ENCODE peak calls at places on chromosomes 7 and 10, in ten cellular contexts. C is stimulated activated CD4-positive, alpha-beta T cell treated with anti-CD3 and anti-CD28 coated beads, Interleukin-1b, Interleukin-23, amount 100 ng/mL, for 1 hour; E is SW 1271; J is GM10248; N is stimulated activated CD8-positive, alpha-beta memory T cell treated with anti-CD3 and anti-CD28 coated beads, Interleukin-12 subunit alpha, Interleukin-12 subunit beta, amount 100 ng/mL, for 4 hours; K is activated T-cell treated with anti-CD3 and anti-CD28 coated beads for 1 hour; T is D341Med; M is NCI-H187 treated with DMSO at 0.1 percent for 48 hours; S is neural progenitor cell; G is posterior vena cava. U is an unnamed sample.

GRCh38 chr10:59240581-59241183 is 64.2 kb downstream of the PHYHIPL start:
- DNase-seq in C (no peak), E (peak), J (no peak), N (no peak), K (no peak), T (peak), M (no peak), S (peak), G (no peak), U (no peak)

GRCh38 chr7:26326211-26326610 is 34.5 kb downstream of the SNX10 start:
- DNase-seq in C (no peak), E (no peak), J (no peak), N (no peak), K (no peak), T (no peak), M (no peak), S (no peak), G (no peak), U (no peak)

GRCh38 chr10:6918305-6918704 is 338.2 kb upstream of the PRKCQ start:
- DNase-seq in C (peak), E (no peak), J (peak), N (peak), K (peak), T (no peak), M (no peak), S (peak), G (no peak), U (no peak)

GRCh38 chr7:24926623-24927539 is 53.1 kb downstream of the OSBPL3 start:
- DNase-seq in C (no peak), E (no peak), J (no peak), N (no peak), K (no peak), T (no peak), M (no peak), S (no peak), G (no peak), U (no peak)

GRCh38 chr10:105188737-105189463 is 547.8 kb downstream of the SORCS3 start:
- DNase-seq in C (no peak), E (no peak), J (no peak), N (no peak), K (no peak), T (no peak), M (no peak), S (no peak), G (no peak), U (no peak)

GRCh38 chr7:124722292-124722691 is 43.3 kb downstream of the GPR37 start:
- DNase-seq in C (no peak), E (no peak), J (no peak), N (no peak), K (no peak), T (no peak), M (no peak), S (no peak), G (no peak), U (no peak)

GRCh38 chr7:7562736-7563135 is 3.9 kb upstream of the MIOS start:
- DNase-seq in C (no peak), E (no peak), J (no peak), N (no peak), K (no peak), T (no peak), M (no peak), S (no peak), G (no peak), U (no peak)

GRCh38 chr10:24462340-24462739 is 253.4 kb downstream of the KIAA1217 start:
- DNase-seq in C (no peak), E (no peak), J (no peak), N (no peak), K (no peak), T (no peak), M (no peak), S (no peak), G (no peak), U (no peak)

GRCh38 chr10:110664483-110665420 is 20.6 kb downstream of the RBM20 start:
- DNase-seq in C (no peak), E (peak), J (no peak), N (no peak), K (no peak), T (no peak), M (no peak), S (no peak), G (no peak), U (no peak)